ENCODE peak calls at places on chromosome 22, in nine cellular contexts. F, T, S, G, K, V, W, A and D are unnamed samples.

GRCh38 chr22:19208287-19208847 is 29.8 kb upstream of the SLC25A1 start:
- DNase-seq in F (no peak), T (no peak), S (no peak), G (no peak), K (no peak), V (no peak), W (no peak), A (no peak), D (no peak)

GRCh38 chr22:36107436-36107835 is 53.1 kb downstream of the APOL3 start:
- DNase-seq in F (no peak), T (no peak), S (no peak), G (no peak), K (no peak), V (no peak), W (no peak), A (no peak), D (no peak)

GRCh38 chr22:39313258-39314001 is 6.0 kb downstream of the RPL3 start:
- DNase-seq in F (no peak), T (no peak), S (no peak), G (no peak), K (no peak), V (no peak), W (no peak), A (no peak), D (no peak)

GRCh38 chr22:36918730-36919129 is 5.3 kb downstream of the CSF2RB start:
- DNase-seq in F (no peak), T (no peak), S (no peak), G (no peak), K (no peak), V (no peak), W (no peak), A (no peak), D (no peak)

GRCh38 chr22:47172771-47173534 is 410.5 kb downstream of the TBC1D22A start:
- DNase-seq in F (no peak), T (no peak), S (no peak), G (no peak), K (no peak), V (no peak), W (no peak), A (no peak), D (no peak)

GRCh38 chr22:50057868-50058311 is at the start of gene TTLL8:
- DNase-seq in F (no peak), T (no peak), S (no peak), G (no peak), K (no peak), V (no peak), W (no peak), A (no peak), D (no peak)

GRCh38 chr22:27732841-27733240 is 68.7 kb downstream of the MN1 start:
- DNase-seq in F (no peak), T (no peak), S (no peak), G (no peak), K (no peak), V (no peak), W (no peak), A (no peak), D (no peak)

GRCh38 chr22:39185601-39186012 is 33.1 kb upstream of the CBX7 start:
- DNase-seq in F (peak), T (peak), S (no peak), G (no peak), K (no peak), V (peak), W (no peak), A (no peak), D (no peak)

GRCh38 chr22:37331034-37331428 is 48.7 kb downstream of the CYTH4 start:
- DNase-seq in F (peak), T (no peak), S (no peak), G (no peak), K (peak), V (peak), W (no peak), A (no peak), D (no peak)

GRCh38 chr22:47207846-47208554 is 445.6 kb downstream of the TBC1D22A start:
- DNase-seq in F (no peak), T (no peak), S (no peak), G (no peak), K (no peak), V (no peak), W (no peak), A (no peak), D (no peak)

GRCh38 chr22:46033256-46034200 is 56.6 kb upstream of the WNT7B start:
- DNase-seq in F (no peak), T (no peak), S (no peak), G (no peak), K (no peak), V (peak), W (no peak), A (no peak), D (no peak)

GRCh38 chr22:50046019-50046415 is 12.1 kb downstream of the TTLL8 start:
- DNase-seq in F (peak), T (no peak), S (no peak), G (no peak), K (no peak), V (no peak), W (no peak), A (no peak), D (no peak)